ENCODE peak calls at places on chromosomes 4 and X, in four cellular contexts. E is HS-5, R is kidney epithelial cell, X is uterus. C is an unnamed sample.

GRCh38 chr4:121789960-121790829 is 10.9 kb upstream of the EXOSC9 start:
- DNase-seq in E (peak), R (no peak), X (no peak), C (no peak)

GRCh38 chr4:173257732-173258717 is 76.1 kb downstream of the HMGB2 start:
- DNase-seq in R (no peak), X (peak), E (no peak), C (no peak)

GRCh38 chr4:46839128-46839527 is 69.9 kb downstream of the COX7B2 start:
- DNase-seq in R (no peak), E (no peak), X (no peak), C (no peak)

GRCh38 chr4:184548321-184548650 is 73.9 kb upstream of the IRF2 start:
- DNase-seq in X (no peak), R (no peak), E (no peak), C (no peak)

GRCh38 chr4:73608677-73609594 is 11.3 kb downstream of the RASSF6 start:
- DNase-seq in E (no peak), R (no peak), X (no peak), C (no peak)

GRCh38 chrX:39692796-39693195 is 405.0 kb downstream of the BCOR start:
- DNase-seq in E (no peak), R (no peak), X (no peak), C (no peak)

GRCh38 chr4:126306152-126306869 is 991.6 kb downstream of the FAT4 start:
- DNase-seq in E (no peak), R (no peak), X (peak), C (peak)

GRCh38 chr4:188811116-188811515 is 671.9 kb downstream of the TRIML1 start:
- DNase-seq in E (no peak), R (no peak), X (no peak), C (no peak)

GRCh38 chrX:136487647-136488046 is at the start of gene BRS3:
- DNase-seq in X (no peak), R (no peak), E (no peak), C (no peak)

GRCh38 chr4:139560396-139561084 is 4.5 kb upstream of the SETD7 start:
- DNase-seq in R (no peak), X (peak), E (no peak), C (no peak)

GRCh38 chr4:2570551-2571222 is 34.2 kb downstream of the FAM193A start:
- DNase-seq in R (no peak), E (no peak), X (no peak), C (no peak)

GRCh38 chr4:167955006-167955405 is 137.3 kb upstream of the ANXA10 start:
- DNase-seq in R (no peak), E (no peak), X (no peak), C (no peak)

GRCh38 chr4:5753766-5754528 is 42.9 kb downstream of the EVC start:
- DNase-seq in E (peak), X (peak), R (peak), C (no peak)

GRCh38 chrX:129523076-129524055 is at the start of gene SMARCA1:
- DNase-seq in E (no peak), R (no peak), X (peak), C (peak)

GRCh38 chr4:3420606-3420955 is 21.2 kb upstream of the HGFAC start:
- DNase-seq in E (no peak), X (no peak), R (no peak), C (no peak)

GRCh38 chrX:132671229-132671641 is 182.4 kb upstream of the MBNL3 start:
- DNase-seq in X (no peak), R (no peak), E (no peak), C (no peak)

GRCh38 chrX:9961750-9962149 is 5.4 kb upstream of the CLDN34 start:
- DNase-seq in R (no peak), X (no peak), E (no peak), C (no peak)

GRCh38 chrX:137654481-137654880 is 88.6 kb downstream of the ZIC3 start:
- DNase-seq in R (no peak), E (no peak), X (no peak), C (no peak)

C was measured in Peyer's patch.